ENCODE peak calls at places on chromosomes 7 and 10, in seven cellular contexts. D is GM06990, J is psoas muscle, W is SK-N-SH, P is type B pancreatic cell, U is transverse colon, K is left ventricle myocardium inferior. G is an unnamed sample.

GRCh38 chr10:131448171-131448570 is 136.7 kb upstream of the TCERG1L start:
- DNase-seq in D (no peak), J (no peak), W (no peak), P (no peak), U (no peak), K (no peak), G (no peak)

GRCh38 chr7:30329706-30330105 is 45.3 kb downstream of the ZNRF2 start:
- DNase-seq in D (no peak), J (no peak), W (no peak), P (no peak), U (no peak), K (no peak), G (no peak)

GRCh38 chr7:41979834-41980307 is 257.1 kb downstream of the GLI3 start:
- DNase-seq in D (no peak), J (no peak), W (peak; percentile 39), P (no peak), U (no peak), K (no peak), G (no peak)

GRCh38 chr7:50599385-50599784 is 34.2 kb upstream of the DDC start:
- DNase-seq in D (no peak), J (no peak), W (no peak), P (no peak), U (no peak), K (no peak), G (no peak)

GRCh38 chr7:133197972-133198544 is 54.8 kb upstream of the EXOC4 start:
- DNase-seq in D (no peak), J (no peak), W (no peak), P (no peak), U (no peak), K (no peak), G (no peak)

GRCh38 chr7:151085691-151086620 is at the start of gene AGAP3:
- DNase-seq in D (peak; percentile 81), J (peak; percentile 93), W (peak; percentile 99), P (peak; percentile 89), U (peak; percentile 90), K (peak; percentile 92), G (peak; percentile 87)

GRCh38 chr7:30810986-30811385 is 39.8 kb downstream of the MINDY4 start:
- DNase-seq in D (no peak), J (no peak), W (no peak), P (no peak), U (no peak), K (no peak), G (no peak)

GRCh38 chr10:27564381-27564780 is 60.3 kb downstream of the RAB18 start:
- DNase-seq in D (no peak), J (no peak), W (no peak), P (no peak), U (no peak), K (no peak), G (no peak)

GRCh38 chr10:97915761-97916160 is 66.1 kb downstream of the GOLGA7B start:
- DNase-seq in D (no peak), J (no peak), W (no peak), P (no peak), U (no peak), K (no peak), G (no peak)

GRCh38 chr10:24694086-24694485 is 29.6 kb downstream of the ARHGAP21 start:
- DNase-seq in D (no peak), J (no peak), W (no peak), P (no peak), U (no peak), K (no peak), G (no peak)

GRCh38 chr7:116698930-116699722 is 27.1 kb downstream of the MET start:
- DNase-seq in D (no peak), J (no peak), W (no peak), P (no peak), U (no peak), K (no peak), G (no peak)

GRCh38 chr7:21966271-21966670 is 20.6 kb upstream of the CDCA7L start:
- DNase-seq in D (peak; percentile 61), J (no peak), W (no peak), P (no peak), U (no peak), K (no peak), G (no peak)

GRCh38 chr7:94424336-94424735 is 29.6 kb downstream of the COL1A2 start:
- DNase-seq in D (no peak), J (no peak), W (no peak), P (no peak), U (no peak), K (no peak), G (no peak)

GRCh38 chr7:47796347-47796746 is 151.9 kb downstream of the PKD1L1 start:
- DNase-seq in D (no peak), J (no peak), W (no peak), P (no peak), U (no peak), K (no peak), G (no peak)
- TF ChIP-seq CTCF in D (no peak), J (no peak), W (no peak), P (no peak), U (no peak), K (no peak), G (no peak)

GRCh38 chr7:87567052-87567451 is 33.6 kb downstream of the ABCB1 start:
- DNase-seq in D (no peak), J (no peak), W (no peak), P (no peak), U (no peak), K (no peak), G (no peak)

GRCh38 chr7:87566311-87566710 is 34.4 kb downstream of the ABCB1 start:
- DNase-seq in D (no peak), J (no peak), W (no peak), P (no peak), U (no peak), K (no peak), G (no peak)

GRCh38 chr7:87565877-87566276 is 34.8 kb downstream of the ABCB1 start:
- DNase-seq in D (no peak), J (no peak), W (no peak), P (no peak), U (no peak), K (no peak), G (no peak)

GRCh38 chr7:87561702-87562101 is 39.0 kb downstream of the ABCB1 start:
- DNase-seq in D (no peak), J (no peak), W (no peak), P (no peak), U (no peak), K (no peak), G (no peak)

DNA sequence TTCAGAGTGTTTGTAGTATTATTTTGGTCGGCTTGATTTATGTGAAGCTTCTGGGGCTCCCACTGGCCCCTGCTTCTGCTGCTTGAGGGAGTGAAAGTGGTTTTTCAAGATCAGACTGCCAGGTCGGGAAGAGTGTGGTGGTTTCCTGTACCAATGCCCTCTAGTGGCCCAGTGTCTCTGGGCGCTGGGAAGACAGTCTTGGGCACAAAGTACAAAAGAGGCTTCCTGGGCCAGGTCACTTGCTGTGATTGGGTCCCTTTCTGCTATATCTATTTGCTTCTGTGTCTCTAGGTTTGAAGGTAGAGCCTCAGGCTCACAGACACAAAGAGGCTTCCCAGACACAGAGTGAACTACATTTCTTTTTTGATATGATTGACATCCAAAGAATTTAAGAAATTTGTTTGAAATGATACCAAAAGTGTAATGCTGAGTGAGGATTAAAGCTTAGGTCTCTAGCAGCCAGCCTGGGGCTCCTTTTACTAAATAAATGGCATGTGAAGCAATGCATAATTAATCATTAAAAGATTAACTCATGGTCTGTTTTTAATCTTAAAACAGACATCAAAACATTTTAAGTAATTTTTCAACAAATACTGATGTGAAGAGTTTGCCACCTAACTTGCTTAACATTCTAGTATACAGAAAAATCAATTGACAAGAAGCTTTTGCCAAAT is 36.3 kb downstream of the ABCB1 start:
- DNase-seq in D (no peak), J (no peak), W (peak; percentile 25), P (no peak), U (peak; percentile 55), K (no peak), G (no peak)
- TF ChIP-seq CTCF in D (peak; percentile 76), J (peak; percentile 12), W (peak; percentile 56), P (peak; percentile 66), U (peak; percentile 43), K (peak; percentile 35), G (peak; percentile 44)

GRCh38 chr7:64498270-64498669 is 64.6 kb downstream of the ZNF680 start:
- DNase-seq in D (no peak), J (no peak), W (no peak), P (no peak), U (no peak), K (no peak), G (no peak)

DNA sequence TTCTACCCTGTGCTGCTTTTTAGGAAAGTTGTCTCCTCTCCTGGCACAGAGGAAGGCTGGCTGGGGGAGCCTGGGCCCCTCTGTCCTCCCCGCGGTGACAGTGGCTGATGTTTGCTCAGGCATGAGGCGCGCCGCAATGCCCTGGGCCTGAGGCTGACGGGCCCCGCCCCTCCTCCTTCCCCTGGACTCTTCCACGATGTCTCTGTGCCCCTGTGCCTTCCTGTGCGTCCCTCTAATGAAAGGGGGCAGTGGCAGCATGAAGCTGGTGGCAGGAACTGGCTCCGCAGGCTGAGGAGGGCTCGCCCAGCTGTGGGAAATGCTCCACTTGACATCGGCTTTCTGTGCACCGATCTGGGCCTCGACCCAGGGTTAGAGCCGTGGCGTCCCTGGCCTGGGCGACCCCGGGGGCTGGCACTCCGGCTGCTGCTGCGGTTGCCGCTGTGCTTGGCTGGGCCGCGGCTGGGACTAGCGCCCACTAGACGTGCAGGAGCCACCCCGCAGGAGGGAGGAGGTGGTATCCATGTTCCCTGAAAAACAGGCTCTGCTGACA is 67.9 kb downstream of the ZNF680 start:
- DNase-seq in D (peak; percentile 1), J (no peak), W (peak; percentile 73), P (no peak), U (no peak), K (no peak), G (no peak)
- TF ChIP-seq CTCF in D (no peak), J (no peak), W (no peak), P (no peak), U (no peak), K (no peak), G (no peak)

GRCh38 chr7:102047167-102047566 is 229.7 kb downstream of the CUX1 start:
- DNase-seq in D (no peak), J (no peak), W (no peak), P (no peak), U (no peak), K (no peak), G (no peak)

GRCh38 chr7:102046373-102047117 is 229.1 kb downstream of the CUX1 start:
- DNase-seq in D (no peak), J (no peak), W (no peak), P (no peak), U (no peak), K (no peak), G (no peak)

GRCh38 chr7:102055181-102055976 is 231.3 kb upstream of the SH2B2 start:
- DNase-seq in D (no peak), J (no peak), W (no peak), P (no peak), U (no peak), K (no peak), G (no peak)

GRCh38 chr7:102049765-102050164 is 232.3 kb downstream of the CUX1 start:
- DNase-seq in D (no peak), J (no peak), W (no peak), P (no peak), U (no peak), K (no peak), G (no peak)

DNA sequence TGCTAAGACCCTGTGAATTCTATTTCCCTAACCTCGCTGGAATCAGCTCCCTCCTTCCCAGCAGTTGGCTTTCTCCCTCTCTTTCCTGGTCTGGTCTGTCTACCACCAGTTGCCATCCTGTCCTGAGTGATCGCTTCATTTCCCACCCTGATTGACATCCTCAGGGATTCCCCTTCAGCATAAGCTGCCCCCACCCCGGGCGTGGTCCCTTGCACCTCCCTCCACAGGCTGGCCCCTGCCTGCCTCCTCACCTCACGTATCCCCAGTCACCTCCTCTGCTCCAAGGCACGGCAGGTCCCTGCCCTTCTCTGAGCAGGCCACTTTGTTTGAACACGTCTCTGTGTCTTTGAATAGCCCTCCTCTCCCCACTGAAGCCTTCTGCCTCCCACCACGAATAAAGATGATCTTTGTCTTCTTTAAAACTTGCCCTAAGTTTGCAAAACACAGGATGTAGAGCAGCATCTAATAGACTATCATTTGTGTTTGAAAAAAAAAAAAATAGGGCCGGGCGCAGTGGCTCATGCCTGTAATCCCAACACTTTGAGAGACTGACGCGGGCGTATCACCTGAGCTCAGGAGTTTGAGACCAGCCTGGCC is 233.5 kb downstream of the CUX1 start:
- DNase-seq in D (no peak), J (no peak), W (no peak), P (no peak), U (no peak), K (no peak), G (no peak)
- TF ChIP-seq CTCF in D (no peak), J (no peak), W (no peak), P (no peak), U (no peak), K (no peak), G (no peak)